ENCODE peak calls at places on chromosomes 3 and 15, in nine cellular contexts. A, F, O, W, K, P, Q, N and E are unnamed samples.

GRCh38 chr3:123809597-123809996 is 74.5 kb downstream of the MYLK start:
- DNase-seq in A (no peak), F (peak; percentile 7), O (no peak), W (peak; percentile 73), K (peak; percentile 45), P (no peak), Q (no peak), N (no peak), E (no peak)

GRCh38 chr15:34223904-34224596 is 766 bp upstream of the EMC4 start:
- DNase-seq in A (no peak), F (peak; percentile 20), O (peak; percentile 7), W (no peak), K (peak; percentile 13), P (no peak), Q (no peak), N (no peak), E (no peak)

GRCh38 chr3:13783556-13783955 is 96.3 kb downstream of the WNT7A start:
- DNase-seq in A (no peak), F (no peak), O (no peak), W (no peak), K (no peak), P (no peak), Q (no peak), N (no peak), E (peak; percentile 51)

GRCh38 chr15:31397851-31398661 is 71.4 kb downstream of the KLF13 start:
- DNase-seq in A (no peak), F (peak; percentile 51), O (no peak), W (no peak), K (no peak), P (peak; percentile 7), Q (no peak), N (no peak), E (no peak)

GRCh38 chr15:66912441-66912840 is 153.0 kb upstream of the SMAD3 start:
- DNase-seq in A (no peak), F (no peak), O (no peak), W (no peak), K (no peak), P (no peak), Q (no peak), N (no peak), E (no peak)

GRCh38 chr3:16798738-16799137 is 86.0 kb upstream of the PLCL2 start:
- DNase-seq in A (no peak), F (no peak), O (no peak), W (no peak), K (no peak), P (no peak), Q (no peak), N (no peak), E (no peak)

GRCh38 chr3:154745925-154746324 is 315.9 kb upstream of the GPR149 start:
- DNase-seq in A (no peak), F (no peak), O (no peak), W (peak; percentile 18), K (no peak), P (no peak), Q (no peak), N (no peak), E (no peak)

GRCh38 chr15:91970142-91970541 is 116.6 kb downstream of the SLCO3A1 start:
- DNase-seq in A (no peak), F (peak; percentile 48), O (no peak), W (no peak), K (no peak), P (no peak), Q (no peak), N (no peak), E (peak; percentile 85)